ENCODE peak calls at places on chromosomes 11 and 22, in four cellular contexts. Q, C, G and J are unnamed samples.

GRCh38 chr11:44775366-44776356 is 48.9 kb downstream of the TSPAN18 start:
- DNase-seq in Q (peak; percentile 54), C (peak; percentile 63), G (peak; percentile 26), J (no peak)

GRCh38 chr22:20025401-20026203 is 4.7 kb downstream of the TANGO2 start:
- DNase-seq in Q (no peak), C (no peak), G (no peak), J (no peak)

GRCh38 chr11:65169164-65169641 is 830 bp upstream of the SPDYC start:
- DNase-seq in Q (no peak), C (no peak), G (no peak), J (no peak)

GRCh38 chr11:131033151-131033651 is 116.9 kb upstream of the SNX19 start:
- DNase-seq in Q (no peak), C (no peak), G (no peak), J (no peak)

GRCh38 chr22:50696799-50697561 is 24.4 kb downstream of the SHANK3 start:
- DNase-seq in Q (no peak), C (no peak), G (no peak), J (no peak)

GRCh38 chr22:19175602-19176174 is 2.8 kb downstream of the SLC25A1 start:
- DNase-seq in Q (no peak), C (no peak), G (no peak), J (no peak)

GRCh38 chr11:61791737-61792309 is 576 bp downstream of the TMEM258 start:
- DNase-seq in Q (no peak), C (no peak), G (peak; percentile 87), J (peak; percentile 42)

GRCh38 chr11:83612891-83613766 is 327.0 kb upstream of the CCDC90B start:
- DNase-seq in Q (no peak), C (no peak), G (no peak), J (no peak)

GRCh38 chr11:69144316-69144715 is 11.4 kb upstream of the SMIM38 start:
- DNase-seq in Q (no peak), C (no peak), G (no peak), J (no peak)

GRCh38 chr11:6725386-6725896 is 42.3 kb upstream of the MRPL17 start:
- DNase-seq in Q (no peak), C (no peak), G (no peak), J (no peak)

GRCh38 chr11:112963368-112963955 is 2.2 kb downstream of the NCAM1 start:
- DNase-seq in Q (no peak), C (no peak), G (peak; percentile 89), J (no peak)

GRCh38 chr22:20607157-20607907 is 99.9 kb downstream of the MED15 start:
- DNase-seq in Q (no peak), C (no peak), G (peak; percentile 23), J (no peak)

GRCh38 chr11:81331611-81332205 is 1402.0 kb downstream of the FAM181B start:
- DNase-seq in Q (no peak), C (no peak), G (no peak), J (no peak)

GRCh38 chr11:110147965-110148709 is 54.9 kb downstream of the ZC3H12C start:
- DNase-seq in Q (no peak), C (no peak), G (no peak), J (no peak)

GRCh38 chr11:12543596-12544415 is 130.4 kb upstream of the TEAD1 start:
- DNase-seq in Q (no peak), C (no peak), G (no peak), J (no peak)

GRCh38 chr11:120807414-120808150 is 216.3 kb upstream of the TBCEL start:
- DNase-seq in Q (no peak), C (no peak), G (no peak), J (no peak)

GRCh38 chr11:59175104-59175503 is 3.2 kb downstream of the DTX4 start:
- DNase-seq in Q (no peak), C (no peak), G (no peak), J (no peak)

GRCh38 chr22:17743661-17744411 is 30.4 kb downstream of the BID start:
- DNase-seq in Q (no peak), C (no peak), G (no peak), J (no peak)

GRCh38 chr11:119093951-119094815 is 7.5 kb downstream of the DPAGT1 start:
- DNase-seq in Q (peak; percentile 35), C (peak; percentile 45), G (no peak), J (peak; percentile 43)

GRCh38 chr11:64206457-64207246 is at the start of gene FERMT3:
- DNase-seq in Q (peak; percentile 72), C (peak; percentile 69), G (no peak), J (peak; percentile 79)

GRCh38 chr11:23789938-23790371 is 706.9 kb upstream of the LUZP2 start:
- DNase-seq in Q (no peak), C (no peak), G (no peak), J (no peak)

GRCh38 chr11:134915212-134915611 is 503.2 kb upstream of the B3GAT1 start:
- DNase-seq in Q (no peak), C (no peak), G (peak; percentile 50), J (no peak)

GRCh38 chr11:69642549-69642912 is 1.6 kb downstream of the CCND1 start:
- DNase-seq in Q (peak; percentile 39), C (peak; percentile 64), G (no peak), J (no peak)

GRCh38 chr11:35969089-35970046 is 25.5 kb downstream of the LDLRAD3 start:
- DNase-seq in Q (no peak), C (no peak), G (no peak), J (no peak)

GRCh38 chr22:35622132-35622913 is 5.2 kb upstream of the MB start:
- DNase-seq in Q (no peak), C (no peak), G (peak; percentile 78), J (no peak)

GRCh38 chr11:3824714-3825472 is 15.9 kb downstream of the RHOG start:
- DNase-seq in Q (peak; percentile 75), C (peak; percentile 88), G (no peak), J (peak; percentile 44)

GRCh38 chr11:45457649-45458048 is 171.5 kb upstream of the SYT13 start:
- DNase-seq in Q (no peak), C (no peak), G (no peak), J (no peak)

GRCh38 chr11:35935390-35935789 is 8.5 kb upstream of the LDLRAD3 start:
- DNase-seq in Q (no peak), C (no peak), G (no peak), J (no peak)

GRCh38 chr11:15927196-15927865 is 429.0 kb downstream of the SOX6 start:
- DNase-seq in Q (no peak), C (no peak), G (no peak), J (no peak)

GRCh38 chr11:77530879-77531278 is 57.0 kb upstream of the PAK1 start:
- DNase-seq in Q (no peak), C (no peak), G (no peak), J (no peak)

GRCh38 chr11:115439385-115439784 is 64.8 kb downstream of the CADM1 start:
- DNase-seq in Q (no peak), C (no peak), G (no peak), J (no peak)

GRCh38 chr22:25137577-25138525 is 61.8 kb upstream of the CRYBB3 start:
- DNase-seq in Q (no peak), C (no peak), G (no peak), J (no peak)

GRCh38 chr11:129374081-129374992 is 1.3 kb upstream of the BARX2 start:
- DNase-seq in Q (no peak), C (no peak), G (no peak), J (no peak)

GRCh38 chr11:83689062-83689461 is 402.9 kb upstream of the CCDC90B start:
- DNase-seq in Q (no peak), C (no peak), G (no peak), J (no peak)

GRCh38 chr11:131423715-131424114 is 53.3 kb downstream of the NTM start:
- DNase-seq in Q (no peak), C (no peak), G (no peak), J (no peak)

GRCh38 chr11:79196950-79197349 is 243.9 kb downstream of the TENM4 start:
- DNase-seq in Q (no peak), C (no peak), G (no peak), J (no peak)

GRCh38 chr11:96139692-96140091 is 203.3 kb downstream of the MAML2 start:
- DNase-seq in Q (no peak), C (no peak), G (no peak), J (no peak)

GRCh38 chr11:108835624-108836023 is 170.8 kb downstream of the DDX10 start:
- DNase-seq in Q (no peak), C (no peak), G (no peak), J (no peak)

GRCh38 chr11:109085708-109086373 is 336.1 kb upstream of the C11orf87 start:
- DNase-seq in Q (no peak), C (no peak), G (no peak), J (no peak)

GRCh38 chr22:39236321-39237275 is 8.2 kb downstream of the PDGFB start:
- DNase-seq in Q (no peak), C (peak; percentile 44), G (peak; percentile 66), J (peak; percentile 89)